ENCODE peak calls at places on chromosome 2, in five cellular contexts. One of them, this sample, is unnamed.

GRCh38 chr2:127536707-127537106 is 1.2 kb downstream of the MYO7B start:
- DNase-seq in activated naive CD4-positive, alpha-beta T cell: no peak
- DNase-seq in activated CD4-positive, alpha-beta T cell treated with anti-CD3 and anti-CD28 coated beads for 48 hours: no peak
- DNase-seq in stimulated activated CD4-positive, alpha-beta T cell treated with anti-CD3 and anti-CD28 coated beads, Interleukin-1b, Interleukin-23, amount 100 ng/mL, for 24 hours: no peak
- DNase-seq in GM23248: no peak
- DNase-seq in this sample: no peak

GRCh38 chr2:16218651-16219050 is 278.3 kb downstream of the MYCN start:
- DNase-seq in stimulated activated CD4-positive, alpha-beta T cell treated with anti-CD3 and anti-CD28 coated beads, Interleukin-1b, Interleukin-23, amount 100 ng/mL, for 24 hours: no peak
- DNase-seq in activated CD4-positive, alpha-beta T cell treated with anti-CD3 and anti-CD28 coated beads for 48 hours: peak
- DNase-seq in GM23248: no peak
- DNase-seq in activated naive CD4-positive, alpha-beta T cell: no peak
- DNase-seq in this sample: no peak

GRCh38 chr2:240507060-240507777 is 50.6 kb downstream of the ANKMY1 start:
- DNase-seq in stimulated activated CD4-positive, alpha-beta T cell treated with anti-CD3 and anti-CD28 coated beads, Interleukin-1b, Interleukin-23, amount 100 ng/mL, for 24 hours: no peak
- DNase-seq in GM23248: no peak
- DNase-seq in activated naive CD4-positive, alpha-beta T cell: no peak
- DNase-seq in activated CD4-positive, alpha-beta T cell treated with anti-CD3 and anti-CD28 coated beads for 48 hours: no peak
- DNase-seq in this sample: no peak

GRCh38 chr2:24842081-24843050 is 49.1 kb downstream of the CENPO start:
- DNase-seq in activated CD4-positive, alpha-beta T cell treated with anti-CD3 and anti-CD28 coated beads for 48 hours: no peak
- DNase-seq in GM23248: no peak
- DNase-seq in activated naive CD4-positive, alpha-beta T cell: no peak
- DNase-seq in stimulated activated CD4-positive, alpha-beta T cell treated with anti-CD3 and anti-CD28 coated beads, Interleukin-1b, Interleukin-23, amount 100 ng/mL, for 24 hours: no peak
- DNase-seq in this sample: no peak

GRCh38 chr2:99974275-99974674 is 168.1 kb downstream of the AFF3 start:
- DNase-seq in activated naive CD4-positive, alpha-beta T cell: no peak
- DNase-seq in activated CD4-positive, alpha-beta T cell treated with anti-CD3 and anti-CD28 coated beads for 48 hours: peak
- DNase-seq in GM23248: peak
- DNase-seq in stimulated activated CD4-positive, alpha-beta T cell treated with anti-CD3 and anti-CD28 coated beads, Interleukin-1b, Interleukin-23, amount 100 ng/mL, for 24 hours: no peak
- DNase-seq in this sample: no peak

GRCh38 chr2:163601377-163601776 is 134.4 kb downstream of the FIGN start:
- DNase-seq in GM23248: no peak
- DNase-seq in activated naive CD4-positive, alpha-beta T cell: no peak
- DNase-seq in activated CD4-positive, alpha-beta T cell treated with anti-CD3 and anti-CD28 coated beads for 48 hours: no peak
- DNase-seq in stimulated activated CD4-positive, alpha-beta T cell treated with anti-CD3 and anti-CD28 coated beads, Interleukin-1b, Interleukin-23, amount 100 ng/mL, for 24 hours: no peak
- DNase-seq in this sample: no peak

GRCh38 chr2:240163056-240163714 is 22.7 kb upstream of the OTOS start:
- DNase-seq in stimulated activated CD4-positive, alpha-beta T cell treated with anti-CD3 and anti-CD28 coated beads, Interleukin-1b, Interleukin-23, amount 100 ng/mL, for 24 hours: no peak
- DNase-seq in GM23248: no peak
- DNase-seq in activated naive CD4-positive, alpha-beta T cell: no peak
- DNase-seq in activated CD4-positive, alpha-beta T cell treated with anti-CD3 and anti-CD28 coated beads for 48 hours: no peak
- DNase-seq in this sample: no peak

GRCh38 chr2:46967990-46968647 is 52.5 kb upstream of the MCFD2 start:
- DNase-seq in GM23248: peak
- DNase-seq in stimulated activated CD4-positive, alpha-beta T cell treated with anti-CD3 and anti-CD28 coated beads, Interleukin-1b, Interleukin-23, amount 100 ng/mL, for 24 hours: no peak
- DNase-seq in activated CD4-positive, alpha-beta T cell treated with anti-CD3 and anti-CD28 coated beads for 48 hours: no peak
- DNase-seq in activated naive CD4-positive, alpha-beta T cell: no peak
- DNase-seq in this sample: peak

GRCh38 chr2:231174211-231174651 is 24.2 kb upstream of the ARMC9 start:
- DNase-seq in activated CD4-positive, alpha-beta T cell treated with anti-CD3 and anti-CD28 coated beads for 48 hours: no peak
- DNase-seq in activated naive CD4-positive, alpha-beta T cell: no peak
- DNase-seq in GM23248: no peak
- DNase-seq in stimulated activated CD4-positive, alpha-beta T cell treated with anti-CD3 and anti-CD28 coated beads, Interleukin-1b, Interleukin-23, amount 100 ng/mL, for 24 hours: no peak
- DNase-seq in this sample: no peak

GRCh38 chr2:227939271-227940027 is 68.0 kb downstream of the DAW1 start:
- DNase-seq in stimulated activated CD4-positive, alpha-beta T cell treated with anti-CD3 and anti-CD28 coated beads, Interleukin-1b, Interleukin-23, amount 100 ng/mL, for 24 hours: no peak
- DNase-seq in GM23248: peak
- DNase-seq in activated naive CD4-positive, alpha-beta T cell: no peak
- DNase-seq in activated CD4-positive, alpha-beta T cell treated with anti-CD3 and anti-CD28 coated beads for 48 hours: no peak
- DNase-seq in this sample: peak

GRCh38 chr2:147382322-147382948 is 462.4 kb upstream of the ACVR2A start:
- DNase-seq in GM23248: no peak
- DNase-seq in stimulated activated CD4-positive, alpha-beta T cell treated with anti-CD3 and anti-CD28 coated beads, Interleukin-1b, Interleukin-23, amount 100 ng/mL, for 24 hours: no peak
- DNase-seq in activated CD4-positive, alpha-beta T cell treated with anti-CD3 and anti-CD28 coated beads for 48 hours: no peak
- DNase-seq in activated naive CD4-positive, alpha-beta T cell: no peak
- DNase-seq in this sample: no peak

GRCh38 chr2:155309483-155309882 is 611.0 kb downstream of the KCNJ3 start:
- DNase-seq in stimulated activated CD4-positive, alpha-beta T cell treated with anti-CD3 and anti-CD28 coated beads, Interleukin-1b, Interleukin-23, amount 100 ng/mL, for 24 hours: no peak
- DNase-seq in GM23248: no peak
- DNase-seq in activated naive CD4-positive, alpha-beta T cell: no peak
- DNase-seq in activated CD4-positive, alpha-beta T cell treated with anti-CD3 and anti-CD28 coated beads for 48 hours: no peak
- DNase-seq in this sample: no peak

GRCh38 chr2:176110975-176111663 is 4.0 kb downstream of the HOXD11 start:
- DNase-seq in activated CD4-positive, alpha-beta T cell treated with anti-CD3 and anti-CD28 coated beads for 48 hours: peak
- DNase-seq in GM23248: peak
- DNase-seq in stimulated activated CD4-positive, alpha-beta T cell treated with anti-CD3 and anti-CD28 coated beads, Interleukin-1b, Interleukin-23, amount 100 ng/mL, for 24 hours: no peak
- DNase-seq in activated naive CD4-positive, alpha-beta T cell: no peak
- DNase-seq in this sample: no peak

GRCh38 chr2:2333076-2333475 is 2.0 kb upstream of the MYT1L start:
- DNase-seq in activated CD4-positive, alpha-beta T cell treated with anti-CD3 and anti-CD28 coated beads for 48 hours: no peak
- DNase-seq in activated naive CD4-positive, alpha-beta T cell: no peak
- DNase-seq in stimulated activated CD4-positive, alpha-beta T cell treated with anti-CD3 and anti-CD28 coated beads, Interleukin-1b, Interleukin-23, amount 100 ng/mL, for 24 hours: no peak
- DNase-seq in GM23248: no peak
- DNase-seq in this sample: no peak

GRCh38 chr2:144479138-144479537 is 40.8 kb downstream of the ZEB2 start:
- DNase-seq in GM23248: peak
- DNase-seq in stimulated activated CD4-positive, alpha-beta T cell treated with anti-CD3 and anti-CD28 coated beads, Interleukin-1b, Interleukin-23, amount 100 ng/mL, for 24 hours: no peak
- DNase-seq in activated CD4-positive, alpha-beta T cell treated with anti-CD3 and anti-CD28 coated beads for 48 hours: no peak
- DNase-seq in activated naive CD4-positive, alpha-beta T cell: no peak
- DNase-seq in this sample: peak